ENCODE peak calls at places on chromosomes 11 and 22, in six cellular contexts. E is IMR-90, W is neuronal stem cell, G is cardiac muscle cell, V is lung, B is small intestine. R is an unnamed sample.
A peak's percentile ranks its signal among the peaks of the same experiment; 100 is the strongest.

GRCh38 chr11:71451596-71452353 is 1.2 kb upstream of the NADSYN1 start:
- DNase-seq in W (no peak), G (peak; percentile 50), B (peak; percentile 44), V (no peak), E (no peak), R (no peak)

GRCh38 chr11:110091995-110092576 is 1.1 kb upstream of the ZC3H12C start:
- DNase-seq in W (no peak), V (no peak), B (peak; percentile 75), G (no peak), E (no peak), R (no peak)

GRCh38 chr11:94151903-94152677 is 23.4 kb downstream of the PANX1 start:
- DNase-seq in B (peak; percentile 60), V (no peak), G (no peak), E (peak; percentile 91), W (no peak), R (no peak)

GRCh38 chr11:95308512-95309035 is 77.6 kb upstream of the SESN3 start:
- DNase-seq in G (no peak), E (no peak), V (no peak), B (no peak), W (no peak), R (no peak)

GRCh38 chr11:1091332-1092083 is 16.8 kb downstream of the MUC2 start:
- DNase-seq in V (no peak), B (no peak), G (no peak), E (no peak), W (no peak), R (no peak)

GRCh38 chr11:100849009-100849913 is 162.2 kb downstream of the ARHGAP42 start:
- DNase-seq in G (no peak), W (no peak), V (no peak), E (peak; percentile 91), B (no peak), R (no peak)

GRCh38 chr11:59728913-59729312 is 15.3 kb upstream of the OR10V1 start:
- DNase-seq in W (no peak), G (no peak), B (no peak), V (no peak), E (no peak), R (no peak)

GRCh38 chr11:119982517-119983239 is 155.2 kb downstream of the TRIM29 start:
- DNase-seq in W (no peak), G (no peak), B (no peak), V (no peak), E (no peak), R (no peak)

GRCh38 chr11:108016647-108017046 is 7.9 kb downstream of the CUL5 start:
- DNase-seq in G (no peak), E (no peak), V (no peak), W (no peak), B (no peak), R (no peak)

GRCh38 chr11:118081241-118081958 is 4.5 kb downstream of the TMPRSS4 start:
- DNase-seq in B (no peak), G (no peak), W (no peak), V (no peak), E (no peak), R (no peak)

GRCh38 chr11:73121692-73122091 is 20.4 kb downstream of the FCHSD2 start:
- DNase-seq in G (no peak), E (no peak), V (no peak), B (no peak), W (no peak), R (no peak)

GRCh38 chr11:65445604-65446445 is 23.2 kb downstream of the NEAT1 start:
- DNase-seq in W (no peak), B (peak; percentile 24), V (peak; percentile 29), E (peak; percentile 37), G (no peak), R (no peak)

GRCh38 chr11:119488256-119488995 is 65.5 kb upstream of the THY1 start:
- DNase-seq in W (no peak), B (no peak), V (no peak), E (no peak), G (no peak), R (no peak)

GRCh38 chr22:20316217-20316843 is 3.5 kb downstream of the DGCR6L start:
- DNase-seq in E (no peak), V (peak; percentile 23), B (no peak), G (no peak), W (no peak), R (no peak)

GRCh38 chr22:23495614-23496444 is 84.3 kb downstream of the IGLL1 start:
- DNase-seq in B (no peak), G (no peak), W (no peak), E (no peak), V (no peak), R (no peak)

GRCh38 chr22:33652596-33652995 is 267.7 kb downstream of the LARGE1 start:
- DNase-seq in W (no peak), E (peak; percentile 31), G (no peak), B (peak; percentile 60), V (no peak), R (no peak)

GRCh38 chr22:38872831-38873248 is 824 bp upstream of the CBX6 start:
- DNase-seq in V (peak; percentile 68), G (peak; percentile 80), W (no peak), B (no peak), E (peak; percentile 32), R (no peak)

GRCh38 chr11:7531011-7531410 is 17.2 kb downstream of the PPFIBP2 start:
- DNase-seq in W (no peak), E (no peak), V (no peak), B (no peak), G (no peak), R (no peak)

GRCh38 chr11:1039481-1040427 is 3.2 kb upstream of the MUC6 start:
- DNase-seq in G (peak; percentile 26), B (no peak), V (peak; percentile 45), W (no peak), E (no peak), R (no peak)

GRCh38 chr11:111569476-111569875 is 29.0 kb downstream of the LAYN start:
- DNase-seq in B (no peak), V (no peak), W (no peak), E (peak; percentile 32), G (no peak), R (no peak)

GRCh38 chr11:72227316-72228228 is 3.0 kb downstream of the INPPL1 start:
- DNase-seq in B (no peak), V (peak; percentile 27), E (peak; percentile 47), G (no peak), W (no peak), R (no peak)

GRCh38 chr11:102680945-102681344 is 24.6 kb downstream of the MMP27 start:
- DNase-seq in G (no peak), B (no peak), E (no peak), V (no peak), W (no peak), R (no peak)

DNA sequence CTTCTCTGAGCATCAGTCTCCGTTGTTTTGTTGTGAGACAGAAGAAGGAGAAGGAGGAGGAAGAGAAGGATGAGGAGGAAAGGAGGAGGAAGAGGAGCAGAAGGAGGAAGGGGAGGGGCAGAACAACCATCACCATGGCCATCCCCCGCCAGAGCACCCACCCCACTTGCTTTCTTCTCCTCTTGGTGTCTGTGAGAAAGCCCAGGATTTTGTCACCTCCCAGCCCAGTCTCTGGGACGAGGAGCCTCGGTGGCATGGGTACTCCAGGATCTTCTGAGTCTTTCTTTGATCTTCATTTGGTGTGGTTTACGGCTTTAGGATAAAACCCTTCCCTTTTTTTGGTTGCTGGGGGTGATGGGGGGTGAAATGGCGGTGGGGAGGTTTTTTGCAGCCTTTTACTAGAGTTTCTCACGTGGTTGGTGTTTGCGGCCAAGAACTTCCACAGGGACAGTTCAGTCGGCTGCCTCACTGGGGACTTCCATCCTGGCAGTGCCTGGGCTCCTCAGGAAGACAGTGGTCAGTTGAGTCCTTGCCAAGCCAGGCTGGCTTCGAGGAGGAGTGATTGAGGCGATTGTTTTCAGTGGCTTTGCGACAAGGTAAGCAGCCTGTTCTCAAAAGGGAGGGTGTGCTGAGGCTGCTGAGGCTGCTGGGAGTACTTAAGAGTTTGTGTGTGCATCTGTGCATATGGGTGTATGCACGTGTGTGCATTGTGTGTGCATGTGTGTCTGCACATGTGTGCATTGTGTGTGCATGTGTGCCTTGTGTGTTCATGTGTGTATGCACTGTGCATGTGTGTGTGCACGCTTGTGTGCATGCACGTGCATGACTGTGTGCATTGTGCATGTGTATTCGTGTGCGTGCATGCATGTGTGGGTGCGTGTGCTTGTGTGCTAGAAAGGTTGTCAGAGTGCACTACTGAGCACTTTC is 567.5 kb downstream of the TBC1D22A start:
- DNase-seq in W (no peak), E (no peak), G (no peak), B (no peak), V (no peak), R (no peak)
- H3K9me3 ChIP-seq in W (peaks cover 53% of the 10 kb centered on the region), E (peaks cover 7% of the 10 kb centered on the region), G (no peaks in the 10 kb centered on the region), B (no peaks in the 10 kb centered on the region), V (no peaks in the 10 kb centered on the region), R (no peaks in the 10 kb centered on the region)

DNA sequence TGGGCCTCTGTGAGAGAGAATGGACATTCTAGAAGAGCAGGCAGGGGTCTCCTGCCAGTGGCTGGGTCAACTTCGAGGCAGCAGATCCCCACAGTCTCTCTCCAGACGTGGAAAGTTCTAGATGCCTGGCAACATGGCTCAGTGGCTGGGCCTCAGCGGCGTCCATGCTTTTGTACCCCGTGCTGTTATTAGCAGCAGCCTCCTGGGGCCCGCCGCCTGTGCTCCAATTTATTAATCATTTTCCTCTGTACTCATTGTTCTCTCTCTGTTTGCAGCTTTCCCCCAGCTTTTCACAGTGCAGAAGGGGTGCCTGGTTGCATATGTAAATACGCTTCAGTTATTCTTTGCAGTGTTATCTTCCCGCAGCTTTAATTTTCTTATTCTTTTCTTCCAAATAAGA is 515.1 kb downstream of the TBC1D22A start:
- DNase-seq in V (no peak), W (no peak), G (no peak), E (no peak), B (no peak), R (no peak)
- H3K9me3 ChIP-seq in V (no peaks in the 10 kb centered on the region), W (peaks cover 66% of the 10 kb centered on the region), G (no peaks in the 10 kb centered on the region), E (peaks cover 3% of the 10 kb centered on the region), B (no peaks in the 10 kb centered on the region), R (no peaks in the 10 kb centered on the region)

GRCh38 chr11:70268526-70268925 is 2.0 kb upstream of the PPFIA1 start:
- DNase-seq in E (no peak), B (no peak), W (no peak), G (no peak), V (no peak), R (no peak)

GRCh38 chr11:70270104-70270876 is at the start of gene PPFIA1:
- DNase-seq in W (peak; percentile 90), E (peak; percentile 91), B (peak; percentile 96), V (peak; percentile 93), G (peak; percentile 97), R (peak; percentile 97)

GRCh38 chr11:70271635-70271953 is 1.1 kb downstream of the PPFIA1 start:
- DNase-seq in B (no peak), W (no peak), V (no peak), G (no peak), E (no peak), R (no peak)

GRCh38 chr11:70270877-70271634 is 566 bp downstream of the PPFIA1 start:
- DNase-seq in V (peak; percentile 29), E (peak; percentile 65), W (peak; percentile 51), G (peak; percentile 73), B (peak; percentile 43), R (peak; percentile 53)

DNA sequence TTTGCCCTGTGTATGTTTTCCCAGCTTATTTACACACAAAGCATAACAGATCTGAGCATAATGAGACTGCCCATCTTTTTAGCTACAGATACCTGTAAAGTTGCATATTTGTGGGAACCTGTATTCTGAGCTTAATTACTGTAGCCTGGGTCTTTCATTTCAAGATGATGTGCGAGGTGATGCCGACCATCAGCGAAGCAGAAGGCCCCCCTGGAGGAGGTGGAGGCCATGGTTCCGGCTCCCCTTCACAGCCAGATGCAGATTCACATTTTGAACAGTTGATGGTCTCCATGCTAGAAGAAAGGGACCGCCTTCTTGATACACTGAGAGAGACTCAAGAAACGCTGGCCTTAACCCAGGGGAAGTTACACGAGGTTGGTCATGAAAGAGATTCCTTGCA is 1.5 kb downstream of the PPFIA1 start:
- DNase-seq in G (no peak), E (no peak), W (no peak), B (no peak), V (no peak), R (no peak)
- H3K9me3 ChIP-seq in G (no peaks in the 10 kb centered on the region), E (no peaks in the 10 kb centered on the region), W (no peaks in the 10 kb centered on the region), B (no peaks in the 10 kb centered on the region), V (no peaks in the 10 kb centered on the region), R (no peaks in the 10 kb centered on the region)

GRCh38 chr11:98099371-98099770 is 921.4 kb upstream of the CNTN5 start:
- DNase-seq in W (no peak), E (no peak), G (no peak), V (no peak), B (no peak), R (no peak)
- H3K9me3 ChIP-seq in W (no peaks in the 10 kb centered on the region), E (no peaks in the 10 kb centered on the region), G (no peaks in the 10 kb centered on the region), V (peaks cover 2% of the 10 kb centered on the region), B (no peaks in the 10 kb centered on the region), R (no peaks in the 10 kb centered on the region)

R was measured in T-helper 17 cell.